ENCODE peak calls at places on chromosomes 7 and 10, in eight cellular contexts. T, H, Q, W, D, K, E and Z are unnamed samples.

GRCh38 chr10:31062856-31063255 is 31.2 kb upstream of the ZNF438 start:
- DNase-seq in H (no peak), K (no peak), T (no peak), W (no peak), D (no peak), E (no peak), Q (no peak), Z (no peak)

GRCh38 chr10:69139961-69140360 is 16.0 kb downstream of the VPS26A start:
- DNase-seq in W (no peak), K (no peak), D (no peak), Q (no peak), H (no peak), E (no peak), T (no peak), Z (no peak)

GRCh38 chr10:123134915-123135414 is 805 bp upstream of the HMX3 start:
- DNase-seq in H (no peak), K (no peak), E (no peak), Q (no peak), T (no peak), D (no peak), W (no peak), Z (no peak)

GRCh38 chr7:113816639-113817038 is 102.2 kb downstream of the PPP1R3A start:
- DNase-seq in H (no peak), D (no peak), Q (no peak), W (no peak), E (no peak), K (no peak), T (no peak), Z (no peak)

GRCh38 chr10:31759816-31760626 is 168.6 kb downstream of the ARHGAP12 start:
- DNase-seq in D (peak), T (peak), E (peak), Q (peak), K (peak), H (peak), W (peak), Z (peak)

GRCh38 chr7:73906874-73907273 is 45.9 kb downstream of the TMEM270 start:
- DNase-seq in H (no peak), D (no peak), W (no peak), T (no peak), E (no peak), K (no peak), Q (no peak), Z (peak)

GRCh38 chr7:3861941-3862340 is 560.9 kb downstream of the SDK1 start:
- DNase-seq in W (no peak), K (peak), E (no peak), Q (no peak), D (no peak), H (no peak), T (no peak), Z (no peak)

GRCh38 chr10:49139866-49140195 is 6.0 kb upstream of the FAM170B start:
- DNase-seq in D (no peak), Q (no peak), K (no peak), W (no peak), T (peak), E (no peak), H (no peak), Z (no peak)

GRCh38 chr10:24929056-24929544 is 23.3 kb downstream of the PRTFDC1 start:
- DNase-seq in Q (no peak), K (no peak), W (no peak), H (no peak), D (no peak), E (no peak), T (no peak), Z (no peak)

GRCh38 chr10:79445217-79445707 is at the start of gene ZCCHC24:
- DNase-seq in H (no peak), W (no peak), K (no peak), Q (peak), D (no peak), T (peak), E (no peak), Z (peak)

GRCh38 chr7:30926323-30926722 is 14.7 kb downstream of the AQP1 start:
- DNase-seq in W (no peak), K (no peak), D (no peak), H (no peak), T (no peak), Q (no peak), E (peak), Z (peak)

GRCh38 chr10:88253-88652 is 39.2 kb upstream of the TUBB8 start:
- DNase-seq in E (no peak), H (no peak), K (no peak), D (no peak), Q (no peak), W (no peak), T (no peak), Z (no peak)

GRCh38 chr10:87635498-87636312 is 24.0 kb upstream of the PAPSS2 start:
- DNase-seq in W (no peak), H (no peak), Q (no peak), E (no peak), K (peak), D (no peak), T (peak), Z (no peak)

GRCh38 chr10:75108684-75109458 is 2.6 kb upstream of the SAMD8 start:
- DNase-seq in H (no peak), K (peak), W (peak), T (peak), D (no peak), Q (peak), E (peak), Z (no peak)

GRCh38 chr10:60729106-60729505 is 49.2 kb upstream of the CDK1 start:
- DNase-seq in Q (no peak), T (no peak), H (no peak), W (no peak), D (no peak), E (no peak), K (no peak), Z (no peak)

GRCh38 chr10:3924344-3924743 is 139.3 kb upstream of the KLF6 start:
- DNase-seq in H (no peak), D (no peak), E (no peak), Q (no peak), K (no peak), T (no peak), W (no peak), Z (no peak)

GRCh38 chr10:124508070-124508667 is 46.5 kb downstream of the LHPP start:
- DNase-seq in W (no peak), T (no peak), H (no peak), D (no peak), E (no peak), K (no peak), Q (peak), Z (no peak)

GRCh38 chr7:94513565-94513860 is 3.9 kb downstream of the CASD1 start:
- DNase-seq in T (no peak), K (no peak), H (no peak), E (no peak), W (no peak), D (no peak), Q (no peak), Z (no peak)

GRCh38 chr10:32990811-32991210 is 32.8 kb upstream of the ITGB1 start:
- DNase-seq in D (no peak), T (peak), W (no peak), E (no peak), Q (no peak), K (no peak), H (no peak), Z (no peak)

GRCh38 chr7:2522780-2523433 is 3.3 kb downstream of the LFNG start:
- DNase-seq in Q (no peak), W (no peak), T (peak), D (no peak), H (no peak), E (no peak), K (peak), Z (no peak)

GRCh38 chr10:25174461-25175230 is at the start of gene GPR158:
- DNase-seq in D (peak), T (peak), W (peak), Q (no peak), K (peak), H (peak), E (peak), Z (peak)

GRCh38 chr10:100480002-100480401 is 17.2 kb downstream of the WNT8B start:
- DNase-seq in Q (no peak), D (no peak), H (no peak), K (no peak), W (no peak), E (no peak), T (no peak), Z (no peak)

GRCh38 chr10:93383562-93383981 is 98.6 kb downstream of the MYOF start:
- DNase-seq in K (no peak), H (no peak), E (no peak), T (no peak), Q (no peak), W (no peak), D (no peak), Z (no peak)

GRCh38 chr10:123926401-123927264 is 35.0 kb upstream of the CPXM2 start:
- DNase-seq in T (peak), Q (peak), K (no peak), D (no peak), W (no peak), H (no peak), E (no peak), Z (no peak)

GRCh38 chr7:28793383-28793782 is 164.7 kb downstream of the TRIL start:
- DNase-seq in K (no peak), W (no peak), H (no peak), E (peak), Q (no peak), T (no peak), D (no peak), Z (no peak)

GRCh38 chr10:90920986-90921643 is at the start of gene ANKRD1:
- DNase-seq in D (no peak), Q (no peak), K (peak), T (peak), W (peak), E (no peak), H (peak), Z (no peak)

GRCh38 chr7:3399858-3400257 is 98.8 kb downstream of the SDK1 start:
- DNase-seq in E (no peak), W (no peak), Q (peak), T (peak), D (no peak), H (peak), K (peak), Z (no peak)

GRCh38 chr10:3825244-3825643 is 40.2 kb upstream of the KLF6 start:
- DNase-seq in Q (no peak), D (no peak), T (peak), W (no peak), K (peak), H (no peak), E (no peak), Z (no peak)

GRCh38 chr10:79319372-79319771 is 27.9 kb upstream of the PPIF start:
- DNase-seq in D (no peak), K (no peak), T (no peak), H (no peak), W (no peak), E (no peak), Q (no peak), Z (peak)

GRCh38 chr7:1591396-1591795 is 21.6 kb upstream of the PSMG3 start:
- DNase-seq in K (no peak), T (no peak), Q (no peak), E (no peak), W (no peak), D (no peak), H (no peak), Z (peak)

GRCh38 chr10:28171468-28172235 is 131.2 kb downstream of the MPP7 start:
- DNase-seq in Q (no peak), W (peak), T (no peak), E (no peak), D (no peak), K (no peak), H (no peak), Z (no peak)
- H3K27ac ChIP-seq in Q (no peak), W (no peak), T (no peak), E (no peak), D (no peak), K (no peak), H (no peak), Z (no peak)

GRCh38 chr7:129739427-129739826 is 127.9 kb downstream of the NRF1 start:
- DNase-seq in Q (no peak), E (no peak), D (no peak), W (no peak), T (no peak), H (no peak), K (peak), Z (no peak)
- H3K27ac ChIP-seq in Q (no peak), E (peak), D (no peak), W (peak), T (no peak), H (no peak), K (peak), Z (no peak)

GRCh38 chr7:150380463-150380862 is 1.3 kb downstream of the ZNF775 start:
- DNase-seq in D (no peak), T (no peak), W (no peak), E (no peak), H (no peak), K (no peak), Q (no peak), Z (no peak)
- H3K27ac ChIP-seq in D (peak), T (peak), W (no peak), E (peak), H (no peak), K (no peak), Q (no peak), Z (no peak)

DNA sequence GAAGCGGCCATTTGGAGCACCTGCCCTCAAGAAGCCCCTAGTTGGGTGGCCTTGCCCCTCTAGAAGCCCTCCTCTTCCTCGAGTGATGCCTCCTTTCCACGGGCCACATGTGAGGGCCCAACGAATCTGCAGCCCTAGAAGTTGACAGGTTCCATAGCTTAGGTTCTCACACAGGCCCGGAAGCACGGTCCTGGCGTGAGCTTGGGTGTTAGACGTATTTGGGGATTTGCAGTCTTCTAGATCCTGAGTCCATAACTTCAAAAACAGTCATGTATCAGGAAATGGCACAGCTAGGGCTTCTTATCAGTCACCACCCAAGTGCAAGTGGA is 398 bp upstream of the FBXW4 start:
- DNase-seq in Q (no peak), T (no peak), H (no peak), E (no peak), D (no peak), K (no peak), W (no peak), Z (no peak)
- H3K27ac ChIP-seq in Q (no peak), T (peak), H (no peak), E (peak), D (peak), K (peak), W (peak), Z (peak)

GRCh38 chr7:111802194-111802785 is 240.0 kb upstream of the IMMP2L start:
- DNase-seq in E (no peak), W (no peak), T (no peak), H (no peak), D (no peak), Q (no peak), K (no peak), Z (no peak)

GRCh38 chr7:111801277-111801676 is 239.0 kb upstream of the IMMP2L start:
- DNase-seq in W (no peak), T (no peak), D (no peak), H (no peak), Q (no peak), K (no peak), E (no peak), Z (no peak)

GRCh38 chr7:111806232-111806631 is 243.9 kb upstream of the IMMP2L start:
- DNase-seq in T (no peak), E (no peak), D (no peak), H (no peak), W (no peak), Q (no peak), K (no peak), Z (no peak)

DNA sequence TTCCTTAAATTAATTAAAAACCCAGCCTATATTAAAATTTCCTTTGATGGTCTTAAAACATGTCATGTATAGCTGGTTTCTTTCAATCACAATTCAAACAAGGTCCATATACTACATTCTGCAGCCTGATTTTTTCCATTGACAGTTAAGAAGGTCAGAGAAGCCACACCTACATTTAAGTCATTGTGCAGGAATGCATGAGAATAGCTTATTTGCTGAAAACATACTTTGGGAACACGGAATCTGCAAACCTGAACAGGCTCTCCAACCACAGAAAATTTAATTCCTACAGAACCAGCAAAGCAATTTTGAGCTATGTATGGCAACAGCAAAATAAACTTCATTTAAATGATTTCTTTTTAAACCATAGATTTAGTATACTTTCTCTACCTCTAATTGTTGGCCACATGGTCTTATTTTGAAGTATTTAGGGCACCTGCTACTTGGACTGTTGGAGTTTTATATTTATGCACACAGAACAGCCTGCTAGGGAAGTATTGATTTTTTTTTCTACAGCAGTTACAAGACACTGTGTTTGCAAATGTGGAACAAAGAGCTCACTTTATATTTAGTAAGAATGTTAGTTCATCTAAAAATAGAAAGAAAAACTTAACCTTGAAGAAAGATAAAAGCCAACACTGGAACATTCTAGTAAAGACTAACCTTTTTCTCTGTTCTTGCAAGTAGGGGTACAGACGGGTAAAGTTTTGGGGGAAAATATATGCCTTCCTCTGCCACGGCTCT is 240.9 kb upstream of the IMMP2L start:
- DNase-seq in K (peak), Q (no peak), E (no peak), H (no peak), D (no peak), T (no peak), W (no peak), Z (no peak)
- H3K27ac ChIP-seq in K (peak), Q (no peak), E (peak), H (no peak), D (no peak), T (no peak), W (no peak), Z (peak)